ENCODE peak calls at places on chromosomes 4 and X, in six cellular contexts. K, E, J, L, O and Z are unnamed samples.

GRCh38 chrX:111411591-111412371 is at the start of gene DCX:
- DNase-seq in J (no peak), O (no peak), K (no peak), E (no peak), L (no peak), Z (no peak)

GRCh38 chr4:139934336-139934735 is 219.6 kb downstream of the MAML3 start:
- DNase-seq in J (no peak), E (no peak), K (no peak), O (no peak), L (no peak), Z (no peak)

GRCh38 chr4:21134994-21135393 is 434.7 kb downstream of the PACRGL start:
- DNase-seq in O (no peak), L (no peak), E (no peak), K (peak), J (peak), Z (no peak)

GRCh38 chr4:2651546-2651945 is 104.6 kb downstream of the TNIP2 start:
- DNase-seq in J (no peak), L (no peak), O (no peak), K (no peak), E (no peak), Z (no peak)

GRCh38 chrX:26032141-26032917 is 105.8 kb upstream of the MAGEB18 start:
- DNase-seq in K (no peak), J (peak), L (no peak), E (no peak), O (no peak), Z (no peak)

GRCh38 chrX:125436855-125437254 is 117.2 kb downstream of the TEX13C start:
- DNase-seq in E (no peak), L (no peak), J (no peak), K (peak), O (no peak), Z (no peak)

GRCh38 chr4:139603576-139604387 is 47.8 kb upstream of the SETD7 start:
- DNase-seq in E (no peak), O (no peak), K (peak), J (peak), L (no peak), Z (peak)

GRCh38 chrX:2829469-2830246 is 928 bp downstream of the GYG2 start:
- DNase-seq in K (no peak), O (no peak), E (no peak), J (no peak), L (no peak), Z (no peak)

GRCh38 chrX:39729834-39730670 is 367.7 kb downstream of the BCOR start:
- DNase-seq in K (no peak), J (no peak), L (no peak), O (no peak), E (no peak), Z (no peak)

GRCh38 chr4:122152699-122153328 is 683 bp downstream of the BLTP1 start:
- DNase-seq in K (no peak), E (no peak), J (no peak), O (no peak), L (peak), Z (peak)

GRCh38 chr4:145195167-145195952 is 15.0 kb upstream of the OTUD4 start:
- DNase-seq in E (no peak), L (no peak), K (no peak), J (no peak), O (no peak), Z (peak)

GRCh38 chr4:157226035-157226434 is 5.5 kb downstream of the GRIA2 start:
- DNase-seq in E (no peak), K (no peak), J (no peak), L (no peak), O (no peak), Z (no peak)

GRCh38 chrX:40406330-40406859 is 174.4 kb upstream of the ATP6AP2 start:
- DNase-seq in J (no peak), O (no peak), K (no peak), E (no peak), L (no peak), Z (no peak)

GRCh38 chr4:688695-689497 is at the start of gene SLC49A3:
- DNase-seq in E (no peak), J (no peak), O (no peak), K (no peak), L (no peak), Z (no peak)